ENCODE peak calls at places on chromosomes 1 and 21, in five cellular contexts. Y, E, T, S and O are unnamed samples.

GRCh38 chr1:227429447-227430359 is 111.4 kb upstream of the CDC42BPA start:
- DNase-seq in Y (no peak), E (no peak), T (peak; percentile 68), S (no peak), O (no peak)

GRCh38 chr1:195097316-195097715 is 1510.9 kb downstream of the KCNT2 start:
- DNase-seq in Y (no peak), E (no peak), T (no peak), S (peak; percentile 88), O (no peak)

GRCh38 chr1:208105756-208106155 is 138.4 kb downstream of the PLXNA2 start:
- DNase-seq in Y (no peak), E (no peak), T (no peak), S (no peak), O (no peak)

GRCh38 chr1:201554789-201555592 is 16.1 kb downstream of the NAV1 start:
- DNase-seq in Y (no peak), E (no peak), T (peak; percentile 44), S (no peak), O (no peak)

GRCh38 chr1:173388352-173388751 is 88.8 kb upstream of the PRDX6 start:
- DNase-seq in Y (no peak), E (no peak), T (no peak), S (no peak), O (no peak)

GRCh38 chr1:147541672-147542548 is 609 bp downstream of the BCL9 start:
- DNase-seq in Y (peak; percentile 60), E (peak; percentile 17), T (peak; percentile 34), S (no peak), O (peak; percentile 54)

GRCh38 chr1:7267493-7267892 is 482.2 kb downstream of the CAMTA1 start:
- DNase-seq in Y (no peak), E (no peak), T (no peak), S (no peak), O (no peak)

GRCh38 chr1:54952950-54953718 is 27.3 kb upstream of the TMEM61 start:
- DNase-seq in Y (no peak), E (no peak), T (peak; percentile 72), S (no peak), O (no peak)

GRCh38 chr21:39173999-39174398 is 9.3 kb downstream of the PSMG1 start:
- DNase-seq in Y (no peak), E (no peak), T (no peak), S (no peak), O (no peak)

GRCh38 chr1:61403863-61404615 is 320.9 kb downstream of the TM2D1 start:
- DNase-seq in Y (no peak), E (no peak), T (peak; percentile 75), S (no peak), O (no peak)

GRCh38 chr1:11581455-11581854 is 72.8 kb downstream of the FBXO2 start:
- DNase-seq in Y (no peak), E (no peak), T (no peak), S (no peak), O (no peak)

GRCh38 chr21:45110873-45111624 is 36.7 kb downstream of the ADARB1 start:
- DNase-seq in Y (no peak), E (no peak), T (no peak), S (no peak), O (no peak)

GRCh38 chr1:39933956-39934941 is 20.7 kb upstream of the MFSD2A start:
- DNase-seq in Y (peak; percentile 82), E (no peak), T (no peak), S (no peak), O (peak; percentile 49)

GRCh38 chr1:241715435-241715834 is 63.4 kb downstream of the WDR64 start:
- DNase-seq in Y (no peak), E (no peak), T (no peak), S (no peak), O (no peak)

GRCh38 chr1:12580054-12580887 is 37.7 kb downstream of the DHRS3 start:
- DNase-seq in Y (no peak), E (no peak), T (no peak), S (no peak), O (no peak)

GRCh38 chr1:37476460-37477197 is 2.2 kb downstream of the ZC3H12A start:
- DNase-seq in Y (peak; percentile 83), E (no peak), T (peak; percentile 84), S (no peak), O (peak; percentile 76)

GRCh38 chr1:69401894-69402293 is 165.8 kb upstream of the LRRC7 start:
- DNase-seq in Y (no peak), E (no peak), T (no peak), S (no peak), O (no peak)

GRCh38 chr1:244102471-244102870 is 51.4 kb downstream of the ZBTB18 start:
- DNase-seq in Y (no peak), E (no peak), T (no peak), S (no peak), O (no peak)

GRCh38 chr1:107138166-107138565 is 2.7 kb upstream of the NTNG1 start:
- DNase-seq in Y (no peak), E (no peak), T (no peak), S (no peak), O (no peak)

GRCh38 chr1:63981408-63981773 is 207.6 kb downstream of the ROR1 start:
- DNase-seq in Y (no peak), E (no peak), T (no peak), S (no peak), O (no peak)

GRCh38 chr1:31910933-31911332 is 27.2 kb downstream of the PTP4A2 start:
- DNase-seq in Y (no peak), E (no peak), T (peak; percentile 12), S (no peak), O (no peak)